ENCODE peak calls at places on chromosomes 5 and 9, in four cellular contexts. Z is glutamatergic neuron, G is heart left ventricle, X is right lobe of liver. Q is an unnamed sample.

GRCh38 chr9:135990468-135991429 is 29.6 kb upstream of the UBAC1 start:
- DNase-seq in Z (peak; percentile 64), G (no peak), X (peak; percentile 70), Q (no peak)

GRCh38 chr5:176866913-176867312 is 32.2 kb downstream of the HK3 start:
- DNase-seq in Z (no peak), G (no peak), X (no peak), Q (no peak)

GRCh38 chr5:173313311-173313710 is 14.9 kb downstream of the STC2 start:
- DNase-seq in Z (no peak), G (no peak), X (no peak), Q (no peak)

GRCh38 chr9:134879664-134880483 is 736 bp upstream of the FCN2 start:
- DNase-seq in Z (no peak), G (no peak), X (no peak), Q (no peak)

GRCh38 chr9:112925058-112925641 is 34.5 kb upstream of the SLC46A2 start:
- DNase-seq in Z (no peak), G (no peak), X (no peak), Q (peak; percentile 13)

GRCh38 chr9:33165263-33166151 is 1.6 kb downstream of the B4GALT1 start:
- DNase-seq in Z (no peak), G (no peak), X (peak; percentile 92), Q (peak; percentile 78)

GRCh38 chr5:34621280-34622045 is 34.7 kb upstream of the RAI14 start:
- DNase-seq in Z (no peak), G (no peak), X (no peak), Q (peak; percentile 9)

GRCh38 chr9:112629890-112630485 is 87.9 kb downstream of the INIP start:
- DNase-seq in Z (no peak), G (no peak), X (no peak), Q (no peak)

GRCh38 chr5:43985411-43985810 is 382.4 kb downstream of the NNT start:
- DNase-seq in Z (no peak), G (no peak), X (no peak), Q (no peak)

GRCh38 chr5:122142480-122142879 is 13.1 kb downstream of the ZNF474 start:
- DNase-seq in Z (no peak), G (no peak), X (no peak), Q (peak; percentile 95)

GRCh38 chr9:135277219-135278201 is 190.0 kb downstream of the OLFM1 start:
- DNase-seq in Z (no peak), G (no peak), X (no peak), Q (no peak)

GRCh38 chr9:132647355-132647754 is 22.4 kb downstream of the DDX31 start:
- DNase-seq in Z (no peak), G (no peak), X (no peak), Q (peak; percentile 98)

DNA sequence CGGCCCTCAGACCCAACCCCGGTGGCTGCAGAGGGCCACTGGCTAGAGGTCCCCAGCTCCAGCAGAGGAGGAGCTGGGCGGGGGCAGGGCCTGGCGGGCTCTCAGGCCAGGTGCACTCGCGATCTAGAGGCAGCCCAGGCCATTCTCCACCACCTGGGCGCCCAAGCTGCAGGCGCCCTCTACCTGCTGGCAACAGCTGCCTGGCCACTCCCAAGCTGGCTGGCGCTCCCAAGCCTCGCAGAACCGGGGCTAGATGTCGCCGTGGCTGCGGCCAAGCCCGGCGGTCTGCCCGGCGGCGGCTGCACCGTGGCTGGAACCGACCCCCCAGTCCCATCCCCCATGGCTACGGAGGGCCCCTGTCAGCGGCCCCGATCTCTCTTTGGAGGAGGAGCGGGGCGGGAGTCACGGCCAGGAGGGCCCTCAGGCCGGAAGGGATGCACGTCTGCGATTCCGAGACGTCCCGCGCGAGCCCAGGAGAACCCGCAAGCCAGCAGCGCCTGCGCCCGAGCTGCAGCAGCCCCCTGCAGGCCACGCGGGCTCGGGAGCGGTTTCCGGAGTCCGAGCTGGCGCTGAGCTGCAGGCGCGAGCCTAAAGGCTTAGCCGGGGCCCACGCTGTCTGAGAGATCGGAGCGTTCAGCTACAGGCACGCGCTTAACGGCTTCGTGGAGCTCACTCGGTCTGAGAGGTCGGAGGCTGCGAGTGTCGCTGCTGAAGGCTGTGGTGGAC is 44.3 kb upstream of the BICD2 start:
- DNase-seq in Z (peak; percentile 93), G (peak; percentile 62), X (peak; percentile 61), Q (peak; percentile 16)
- TF ChIP-seq CTCF in Z (peak; percentile 27), G (peak; percentile 35), X (no peak), Q (peak; percentile 18)

GRCh38 chr9:127506814-127507750 is 55.8 kb downstream of the LRSAM1 start:
- DNase-seq in Z (no peak), G (no peak), X (no peak), Q (peak; percentile 48)
- TF ChIP-seq CTCF in Z (no peak), G (no peak), X (no peak), Q (no peak)

GRCh38 chr9:22307013-22307711 is 139.5 kb upstream of the DMRTA1 start:
- DNase-seq in Z (no peak), G (no peak), X (peak; percentile 60), Q (peak; percentile 41)

DNA sequence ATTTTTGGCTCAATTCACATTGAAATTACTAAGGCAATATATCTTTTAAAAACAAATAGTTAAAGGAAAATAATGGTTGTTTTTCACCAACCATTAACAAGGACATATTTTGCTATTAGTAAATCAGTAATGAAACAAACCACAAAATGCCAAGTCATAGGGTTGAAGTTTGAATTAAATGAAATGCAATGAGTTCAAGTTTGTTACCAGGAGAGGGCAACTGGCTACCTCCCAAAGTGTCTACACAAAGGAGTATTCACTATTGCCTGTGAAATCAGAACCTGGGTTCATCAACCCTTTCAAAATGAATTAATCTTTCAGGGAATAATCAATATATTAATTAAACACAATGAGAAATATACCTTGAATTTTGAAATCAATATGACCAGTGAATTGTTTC is 138.4 kb upstream of the DMRTA1 start:
- DNase-seq in Z (no peak), G (no peak), X (peak; percentile 75), Q (no peak)
- TF ChIP-seq CTCF in Z (peak; percentile 21), G (no peak), X (peak; percentile 40), Q (no peak)

GRCh38 chr5:180116441-180117377 is 45.1 kb upstream of the RNF130 start:
- DNase-seq in Z (peak; percentile 13), G (no peak), X (peak; percentile 48), Q (no peak)
- TF ChIP-seq CTCF in Z (no peak), G (no peak), X (no peak), Q (no peak)

GRCh38 chr5:90308787-90309585 is 100.6 kb downstream of the CETN3 start:
- DNase-seq in Z (no peak), G (no peak), X (no peak), Q (no peak)
- TF ChIP-seq CTCF in Z (no peak), G (no peak), X (no peak), Q (no peak)

DNA sequence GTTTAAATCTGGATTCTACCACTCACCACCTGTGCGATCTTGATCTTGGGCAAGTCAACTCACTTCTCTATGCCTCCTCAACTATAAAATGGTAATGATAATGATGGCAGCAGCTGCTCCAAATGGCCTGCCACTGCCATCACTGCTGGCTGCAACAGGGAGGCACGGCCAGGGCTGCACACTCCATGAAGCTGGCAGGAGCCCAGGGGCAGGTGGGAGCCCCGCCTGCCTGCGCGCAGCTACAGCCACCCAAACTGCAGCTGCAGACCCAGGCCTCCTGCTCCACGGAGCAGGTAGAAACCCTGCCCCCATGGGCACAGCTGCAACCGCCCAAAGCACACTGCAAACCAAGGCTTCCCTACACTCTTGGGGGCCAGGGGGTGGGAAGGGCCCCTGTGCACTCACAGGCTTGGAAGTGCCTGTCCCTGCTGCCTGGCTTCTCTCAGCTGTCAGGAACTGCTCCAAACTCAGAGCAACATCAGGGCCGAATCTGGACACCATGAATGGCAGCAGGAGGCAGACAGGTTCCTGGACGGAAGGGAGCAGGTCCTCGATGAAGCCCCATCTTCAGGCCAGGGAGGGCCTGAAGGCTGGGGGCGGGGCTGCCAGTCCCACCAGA is 57.6 kb downstream of the PRELID2 start:
- DNase-seq in Z (no peak), G (no peak), X (no peak), Q (no peak)
- TF ChIP-seq CTCF in Z (no peak), G (no peak), X (no peak), Q (no peak)

Q was measured in HFFc6.